ENCODE peak calls at places on chromosomes 4 and X, in eight cellular contexts. U, V, M, B, W, T, L and S are unnamed samples.

GRCh38 chr4:18075823-18076433 is 54.4 kb upstream of the LCORL start:
- DNase-seq in L (no peak), T (peak), M (no peak), V (peak), B (peak), U (no peak), W (peak), S (peak)

GRCh38 chr4:140150636-140150885 is 3.4 kb downstream of the MAML3 start:
- DNase-seq in M (no peak), W (no peak), V (no peak), L (no peak), U (peak), T (no peak), B (no peak), S (peak)

GRCh38 chr4:38378478-38378877 is 285.5 kb upstream of the KLF3 start:
- DNase-seq in M (no peak), V (no peak), L (no peak), W (no peak), B (no peak), U (no peak), T (no peak), S (no peak)

GRCh38 chrX:13283968-13284914 is 35.6 kb downstream of the ATXN3L start:
- DNase-seq in L (peak), B (no peak), M (no peak), U (no peak), V (peak), T (no peak), W (no peak), S (no peak)

GRCh38 chrX:134603806-134604700 is 54.2 kb downstream of the PLAC1 start:
- DNase-seq in W (no peak), U (no peak), B (peak), L (peak), M (no peak), V (no peak), T (no peak), S (no peak)

GRCh38 chr4:47771020-47771419 is 66.8 kb downstream of the CORIN start:
- DNase-seq in V (no peak), U (no peak), M (no peak), B (no peak), W (no peak), T (no peak), L (no peak), S (no peak)

GRCh38 chr4:13918110-13918509 is 290.6 kb upstream of the BOD1L1 start:
- DNase-seq in B (peak), V (no peak), W (no peak), L (peak), T (no peak), M (no peak), U (no peak), S (no peak)

GRCh38 chr4:67891645-67892044 is 7.8 kb upstream of the TMPRSS11D start:
- DNase-seq in V (no peak), W (no peak), B (no peak), U (no peak), L (no peak), M (no peak), T (no peak), S (no peak)

GRCh38 chr4:9947168-9948062 is 73.9 kb downstream of the SLC2A9 start:
- DNase-seq in V (no peak), M (no peak), B (no peak), T (no peak), U (no peak), W (no peak), L (no peak), S (no peak)

GRCh38 chr4:120685756-120686278 is 236.7 kb downstream of the PRDM5 start:
- DNase-seq in W (no peak), B (no peak), V (no peak), T (no peak), L (no peak), U (no peak), M (no peak), S (no peak)

GRCh38 chr4:37795796-37796195 is 30.7 kb upstream of the PGM2 start:
- DNase-seq in B (no peak), W (no peak), T (no peak), V (no peak), L (no peak), U (no peak), M (no peak), S (no peak)

GRCh38 chr4:169999923-170000322 is 26.3 kb downstream of the MFAP3L start:
- DNase-seq in V (no peak), W (no peak), T (no peak), L (no peak), B (no peak), U (no peak), M (no peak), S (no peak)

GRCh38 chrX:6052111-6052745 is 176.4 kb downstream of the NLGN4X start:
- DNase-seq in W (no peak), V (no peak), M (peak), T (no peak), U (no peak), B (no peak), L (no peak), S (no peak)

GRCh38 chrX:109533631-109534030 is 3.0 kb upstream of the NXT2 start:
- DNase-seq in M (no peak), U (no peak), W (no peak), B (no peak), L (no peak), T (no peak), V (no peak), S (no peak)

GRCh38 chr4:172650758-172651495 is 517.7 kb upstream of the GALNT7 start:
- DNase-seq in M (no peak), U (no peak), L (no peak), V (no peak), T (no peak), W (no peak), B (no peak), S (no peak)

GRCh38 chrX:1592128-1592862 is 891 bp downstream of the AKAP17A start:
- DNase-seq in B (no peak), M (no peak), V (no peak), W (peak), T (peak), U (no peak), L (no peak), S (peak)

GRCh38 chr4:41977709-41978108 is 3.8 kb upstream of the DCAF4L1 start:
- DNase-seq in U (no peak), B (no peak), W (no peak), V (no peak), M (no peak), T (no peak), L (no peak), S (no peak)

GRCh38 chrX:70128071-70128470 is 5.2 kb upstream of the IGBP1 start:
- DNase-seq in M (no peak), W (no peak), B (no peak), T (no peak), L (no peak), V (no peak), U (no peak), S (no peak)

GRCh38 chrX:65406532-65406931 is 128.1 kb downstream of the LAS1L start:
- DNase-seq in B (no peak), L (no peak), T (peak), M (peak), W (no peak), U (no peak), V (no peak), S (no peak)

GRCh38 chr4:130820448-130820847 is 1724.5 kb downstream of the C4orf33 start:
- DNase-seq in L (no peak), V (no peak), B (no peak), M (no peak), T (no peak), W (no peak), U (no peak), S (no peak)

GRCh38 chrX:555589-556220 is 74.9 kb upstream of the SHOX start:
- DNase-seq in U (no peak), T (no peak), W (no peak), L (no peak), B (no peak), M (no peak), V (no peak), S (no peak)

GRCh38 chr4:144562019-144562740 is 83.8 kb upstream of the HHIP start:
- DNase-seq in W (no peak), T (no peak), V (peak), U (no peak), B (no peak), L (no peak), M (no peak), S (no peak)

GRCh38 chrX:106862972-106863688 is 40.0 kb downstream of the RIPPLY1 start:
- DNase-seq in T (peak), W (peak), V (peak), B (peak), L (no peak), M (no peak), U (no peak), S (peak)

GRCh38 chr4:143202824-143203223 is 18.1 kb downstream of the USP38 start:
- DNase-seq in M (no peak), B (no peak), L (no peak), U (no peak), V (no peak), W (no peak), T (no peak), S (no peak)

GRCh38 chr4:140834866-140835495 is 78.8 kb upstream of the TBC1D9 start:
- DNase-seq in M (no peak), B (no peak), U (no peak), L (no peak), V (no peak), W (no peak), T (no peak), S (no peak)

GRCh38 chrX:1807301-1807731 is 192.5 kb downstream of the ASMT start:
- DNase-seq in T (no peak), B (no peak), U (peak), W (no peak), L (no peak), V (no peak), M (no peak), S (no peak)

GRCh38 chr4:154722262-154722661 is 21.5 kb upstream of the LRAT start:
- DNase-seq in W (no peak), M (no peak), U (no peak), V (no peak), B (no peak), T (no peak), L (no peak), S (no peak)

GRCh38 chr4:99507762-99508161 is 3.1 kb upstream of the C4orf17 start:
- DNase-seq in W (no peak), B (no peak), L (no peak), U (no peak), M (no peak), V (no peak), T (no peak), S (no peak)

GRCh38 chrX:2427147-2427546 is 73.6 kb downstream of the DHRSX start:
- DNase-seq in T (no peak), B (no peak), M (no peak), V (no peak), L (no peak), W (no peak), U (no peak), S (no peak)

GRCh38 chr4:7803992-7804758 is 135.5 kb downstream of the AFAP1 start:
- DNase-seq in L (no peak), V (peak), W (peak), B (peak), U (peak), M (peak), T (peak), S (peak)

GRCh38 chrX:14362731-14363130 is 166.6 kb upstream of the GLRA2 start:
- DNase-seq in L (no peak), W (no peak), M (no peak), U (no peak), T (no peak), B (no peak), V (no peak), S (no peak)

GRCh38 chr4:152458801-152459302 is 77.0 kb downstream of the FBXW7 start:
- DNase-seq in W (no peak), L (no peak), M (no peak), V (no peak), T (no peak), U (no peak), B (no peak), S (no peak)

GRCh38 chrX:10101269-10101668 is 55.5 kb upstream of the CLCN4 start:
- DNase-seq in M (no peak), L (no peak), T (no peak), W (no peak), V (no peak), U (no peak), B (peak), S (no peak)

GRCh38 chr4:76681996-76682395 is 215.9 kb downstream of the SOWAHB start:
- DNase-seq in T (no peak), V (no peak), U (no peak), B (no peak), L (no peak), W (no peak), M (no peak), S (no peak)

GRCh38 chr4:88811904-88812303 is 114.3 kb upstream of the NAP1L5 start:
- DNase-seq in M (no peak), L (no peak), B (no peak), W (no peak), V (no peak), U (no peak), T (no peak), S (no peak)

GRCh38 chr4:10078481-10079233 is 37.9 kb downstream of the WDR1 start:
- DNase-seq in W (no peak), V (no peak), T (no peak), B (no peak), U (no peak), M (no peak), L (no peak), S (peak)

GRCh38 chr4:159487284-159487747 is 384.4 kb downstream of the RAPGEF2 start:
- DNase-seq in U (peak), L (peak), B (peak), V (peak), W (peak), T (peak), M (no peak), S (peak)